ENCODE peak calls at places on chromosome 2, in nine cellular contexts. One of them, this sample, is unnamed.

GRCh38 chr2:101106453-101107181 is 44.6 kb downstream of the TBC1D8 start:
- DNase-seq in pons: no peak
- DNase-seq in T-helper 2 cell: no peak
- DNase-seq in RPMI8226: no peak
- DNase-seq in tibial artery: no peak
- DNase-seq in naive B cell: no peak
- DNase-seq in HEK293T: no peak
- DNase-seq in CD4-positive, alpha-beta memory T cell: no peak
- DNase-seq in A549: no peak
- DNase-seq in this sample: no peak

GRCh38 chr2:106562826-106563594 is 75.8 kb downstream of the CD8B2 start:
- DNase-seq in pons: no peak
- DNase-seq in T-helper 2 cell: no peak
- DNase-seq in RPMI8226: no peak
- DNase-seq in tibial artery: no peak
- DNase-seq in naive B cell: no peak
- DNase-seq in HEK293T: peak
- DNase-seq in CD4-positive, alpha-beta memory T cell: no peak
- DNase-seq in A549: no peak
- DNase-seq in this sample: no peak

GRCh38 chr2:25421289-25421688 is 79.6 kb upstream of the DNMT3A start:
- DNase-seq in pons: no peak
- DNase-seq in T-helper 2 cell: no peak
- DNase-seq in RPMI8226: peak
- DNase-seq in tibial artery: no peak
- DNase-seq in naive B cell: no peak
- DNase-seq in HEK293T: no peak
- DNase-seq in CD4-positive, alpha-beta memory T cell: no peak
- DNase-seq in A549: no peak
- DNase-seq in this sample: no peak

GRCh38 chr2:37776487-37776886 is 105.0 kb upstream of the CDC42EP3 start:
- DNase-seq in pons: no peak
- DNase-seq in T-helper 2 cell: no peak
- DNase-seq in RPMI8226: no peak
- DNase-seq in tibial artery: no peak
- DNase-seq in naive B cell: no peak
- DNase-seq in HEK293T: no peak
- DNase-seq in CD4-positive, alpha-beta memory T cell: no peak
- DNase-seq in A549: peak
- DNase-seq in this sample: no peak

GRCh38 chr2:146981921-146982320 is 862.9 kb upstream of the ACVR2A start:
- DNase-seq in pons: no peak
- DNase-seq in T-helper 2 cell: no peak
- DNase-seq in RPMI8226: no peak
- DNase-seq in tibial artery: no peak
- DNase-seq in naive B cell: no peak
- DNase-seq in HEK293T: no peak
- DNase-seq in CD4-positive, alpha-beta memory T cell: no peak
- DNase-seq in A549: no peak
- DNase-seq in this sample: no peak

GRCh38 chr2:33486544-33486943 is 10.1 kb downstream of the RASGRP3 start:
- DNase-seq in pons: no peak
- DNase-seq in T-helper 2 cell: no peak
- DNase-seq in RPMI8226: no peak
- DNase-seq in tibial artery: no peak
- DNase-seq in naive B cell: no peak
- DNase-seq in HEK293T: no peak
- DNase-seq in CD4-positive, alpha-beta memory T cell: no peak
- DNase-seq in A549: no peak
- DNase-seq in this sample: no peak

GRCh38 chr2:207847807-207848544 is 78.3 kb upstream of the FZD5 start:
- DNase-seq in pons: no peak
- DNase-seq in T-helper 2 cell: no peak
- DNase-seq in RPMI8226: no peak
- DNase-seq in tibial artery: no peak
- DNase-seq in naive B cell: no peak
- DNase-seq in HEK293T: no peak
- DNase-seq in CD4-positive, alpha-beta memory T cell: no peak
- DNase-seq in A549: no peak
- DNase-seq in this sample: no peak

GRCh38 chr2:236380051-236380612 is 115.9 kb upstream of the ASB18 start:
- DNase-seq in pons: no peak
- DNase-seq in T-helper 2 cell: no peak
- DNase-seq in RPMI8226: no peak
- DNase-seq in tibial artery: no peak
- DNase-seq in naive B cell: no peak
- DNase-seq in HEK293T: no peak
- DNase-seq in CD4-positive, alpha-beta memory T cell: no peak
- DNase-seq in A549: no peak
- DNase-seq in this sample: no peak

GRCh38 chr2:75614062-75614710 is 32.4 kb upstream of the MRPL19 start:
- DNase-seq in pons: no peak
- DNase-seq in T-helper 2 cell: no peak
- DNase-seq in RPMI8226: no peak
- DNase-seq in tibial artery: no peak
- DNase-seq in naive B cell: no peak
- DNase-seq in HEK293T: no peak
- DNase-seq in CD4-positive, alpha-beta memory T cell: no peak
- DNase-seq in A549: no peak
- DNase-seq in this sample: no peak

GRCh38 chr2:121095257-121096080 is 189.5 kb downstream of the TFCP2L1 start:
- DNase-seq in pons: peak
- DNase-seq in T-helper 2 cell: no peak
- DNase-seq in RPMI8226: peak
- DNase-seq in tibial artery: peak
- DNase-seq in naive B cell: no peak
- DNase-seq in HEK293T: peak
- DNase-seq in CD4-positive, alpha-beta memory T cell: no peak
- DNase-seq in A549: peak
- DNase-seq in this sample: peak

GRCh38 chr2:170812716-170813585 is 3.7 kb upstream of the GAD1 start:
- DNase-seq in pons: peak
- DNase-seq in T-helper 2 cell: no peak
- DNase-seq in RPMI8226: peak
- DNase-seq in tibial artery: no peak
- DNase-seq in naive B cell: peak
- DNase-seq in HEK293T: peak
- DNase-seq in CD4-positive, alpha-beta memory T cell: no peak
- DNase-seq in A549: peak
- DNase-seq in this sample: peak

GRCh38 chr2:31384351-31384750 is 30.2 kb downstream of the XDH start:
- DNase-seq in pons: no peak
- DNase-seq in T-helper 2 cell: no peak
- DNase-seq in RPMI8226: no peak
- DNase-seq in tibial artery: no peak
- DNase-seq in naive B cell: no peak
- DNase-seq in HEK293T: no peak
- DNase-seq in CD4-positive, alpha-beta memory T cell: no peak
- DNase-seq in A549: peak
- DNase-seq in this sample: no peak

GRCh38 chr2:143968860-143969259 is 551.1 kb downstream of the ZEB2 start:
- DNase-seq in pons: no peak
- DNase-seq in T-helper 2 cell: no peak
- DNase-seq in RPMI8226: no peak
- DNase-seq in tibial artery: no peak
- DNase-seq in naive B cell: no peak
- DNase-seq in HEK293T: no peak
- DNase-seq in CD4-positive, alpha-beta memory T cell: no peak
- DNase-seq in A549: no peak
- DNase-seq in this sample: no peak

GRCh38 chr2:218711550-218711929 is 905 bp downstream of the TTLL4 start:
- DNase-seq in pons: no peak
- DNase-seq in T-helper 2 cell: no peak
- DNase-seq in RPMI8226: no peak
- DNase-seq in tibial artery: no peak
- DNase-seq in naive B cell: no peak
- DNase-seq in HEK293T: no peak
- DNase-seq in CD4-positive, alpha-beta memory T cell: no peak
- DNase-seq in A549: no peak
- DNase-seq in this sample: peak

GRCh38 chr2:24285484-24286152 is 74.7 kb downstream of the ITSN2 start:
- DNase-seq in pons: peak
- DNase-seq in T-helper 2 cell: no peak
- DNase-seq in RPMI8226: no peak
- DNase-seq in tibial artery: no peak
- DNase-seq in naive B cell: no peak
- DNase-seq in HEK293T: no peak
- DNase-seq in CD4-positive, alpha-beta memory T cell: no peak
- DNase-seq in A549: no peak
- DNase-seq in this sample: no peak

GRCh38 chr2:120988051-120988707 is 252.5 kb downstream of the GLI2 start:
- DNase-seq in pons: no peak
- DNase-seq in T-helper 2 cell: no peak
- DNase-seq in RPMI8226: no peak
- DNase-seq in tibial artery: peak
- DNase-seq in naive B cell: no peak
- DNase-seq in HEK293T: no peak
- DNase-seq in CD4-positive, alpha-beta memory T cell: no peak
- DNase-seq in A549: no peak
- DNase-seq in this sample: no peak

GRCh38 chr2:159064446-159065301 is 96.2 kb downstream of the TANC1 start:
- DNase-seq in pons: peak
- DNase-seq in T-helper 2 cell: no peak
- DNase-seq in RPMI8226: no peak
- DNase-seq in tibial artery: no peak
- DNase-seq in naive B cell: no peak
- DNase-seq in HEK293T: peak
- DNase-seq in CD4-positive, alpha-beta memory T cell: no peak
- DNase-seq in A549: no peak
- DNase-seq in this sample: no peak

GRCh38 chr2:240224676-240225075 is 84.2 kb upstream of the OTOS start:
- DNase-seq in pons: no peak
- DNase-seq in T-helper 2 cell: no peak
- DNase-seq in RPMI8226: no peak
- DNase-seq in tibial artery: no peak
- DNase-seq in naive B cell: no peak
- DNase-seq in HEK293T: no peak
- DNase-seq in CD4-positive, alpha-beta memory T cell: no peak
- DNase-seq in A549: no peak
- DNase-seq in this sample: no peak

GRCh38 chr2:73260338-73260984 is 23.8 kb downstream of the FBXO41 start:
- DNase-seq in pons: peak
- DNase-seq in T-helper 2 cell: no peak
- DNase-seq in RPMI8226: peak
- DNase-seq in tibial artery: no peak
- DNase-seq in naive B cell: no peak
- DNase-seq in HEK293T: peak
- DNase-seq in CD4-positive, alpha-beta memory T cell: no peak
- DNase-seq in A549: peak
- DNase-seq in this sample: no peak

GRCh38 chr2:232276739-232277313 is 101.7 kb upstream of the ALPP start:
- DNase-seq in pons: no peak
- DNase-seq in T-helper 2 cell: no peak
- DNase-seq in RPMI8226: peak
- DNase-seq in tibial artery: no peak
- DNase-seq in naive B cell: no peak
- DNase-seq in HEK293T: no peak
- DNase-seq in CD4-positive, alpha-beta memory T cell: no peak
- DNase-seq in A549: no peak
- DNase-seq in this sample: no peak

GRCh38 chr2:158953454-158953853 is 15.0 kb upstream of the TANC1 start:
- DNase-seq in pons: no peak
- DNase-seq in T-helper 2 cell: no peak
- DNase-seq in RPMI8226: no peak
- DNase-seq in tibial artery: no peak
- DNase-seq in naive B cell: no peak
- DNase-seq in HEK293T: no peak
- DNase-seq in CD4-positive, alpha-beta memory T cell: no peak
- DNase-seq in A549: no peak
- DNase-seq in this sample: no peak

GRCh38 chr2:112093216-112093615 is 38.1 kb downstream of the TMEM87B start:
- DNase-seq in pons: no peak
- DNase-seq in T-helper 2 cell: no peak
- DNase-seq in RPMI8226: no peak
- DNase-seq in tibial artery: no peak
- DNase-seq in naive B cell: no peak
- DNase-seq in HEK293T: no peak
- DNase-seq in CD4-positive, alpha-beta memory T cell: no peak
- DNase-seq in A549: no peak
- DNase-seq in this sample: no peak